ENCODE peak calls at places on chromosomes 2 and 18, in nine cellular contexts. One of them, this sample, is unnamed.

GRCh38 chr2:127053731-127054603 is 53.0 kb downstream of the BIN1 start:
- DNase-seq in amniotic stem cell: no peak
- DNase-seq in BJ: no peak
- DNase-seq in RKO: no peak
- DNase-seq in bronchial epithelial cell: no peak
- DNase-seq in GM12865: no peak
- DNase-seq in AG10803: no peak
- DNase-seq in NCI-H2081: no peak
- DNase-seq in activated CD8-positive, alpha-beta memory T cell treated with anti-CD3 and anti-CD28 coated beads for 24 hours: no peak
- DNase-seq in this sample: no peak

GRCh38 chr2:82169379-82169778 is 1864.8 kb upstream of the LRRTM1 start:
- DNase-seq in activated CD8-positive, alpha-beta memory T cell treated with anti-CD3 and anti-CD28 coated beads for 24 hours: no peak
- DNase-seq in AG10803: no peak
- DNase-seq in RKO: no peak
- DNase-seq in NCI-H2081: no peak
- DNase-seq in GM12865: no peak
- DNase-seq in BJ: no peak
- DNase-seq in bronchial epithelial cell: no peak
- DNase-seq in amniotic stem cell: no peak
- DNase-seq in this sample: no peak

GRCh38 chr18:47248610-47249343 is 2.7 kb downstream of the SKOR2 start:
- DNase-seq in RKO: no peak
- DNase-seq in AG10803: no peak
- DNase-seq in activated CD8-positive, alpha-beta memory T cell treated with anti-CD3 and anti-CD28 coated beads for 24 hours: no peak
- DNase-seq in BJ: no peak
- DNase-seq in bronchial epithelial cell: no peak
- DNase-seq in NCI-H2081: no peak
- DNase-seq in amniotic stem cell: no peak
- DNase-seq in GM12865: no peak
- DNase-seq in this sample: peak

GRCh38 chr18:524496-524895 is 24.0 kb upstream of the COLEC12 start:
- DNase-seq in AG10803: peak
- DNase-seq in amniotic stem cell: no peak
- DNase-seq in NCI-H2081: no peak
- DNase-seq in activated CD8-positive, alpha-beta memory T cell treated with anti-CD3 and anti-CD28 coated beads for 24 hours: no peak
- DNase-seq in RKO: no peak
- DNase-seq in BJ: peak
- DNase-seq in bronchial epithelial cell: no peak
- DNase-seq in GM12865: no peak
- DNase-seq in this sample: no peak

GRCh38 chr2:101776172-101777043 is 78.9 kb downstream of the MAP4K4 start:
- DNase-seq in RKO: no peak
- DNase-seq in amniotic stem cell: no peak
- DNase-seq in BJ: no peak
- DNase-seq in AG10803: no peak
- DNase-seq in bronchial epithelial cell: no peak
- DNase-seq in GM12865: no peak
- DNase-seq in NCI-H2081: peak
- DNase-seq in activated CD8-positive, alpha-beta memory T cell treated with anti-CD3 and anti-CD28 coated beads for 24 hours: no peak
- DNase-seq in this sample: no peak

GRCh38 chr2:196000551-196000950 is 68.1 kb downstream of the DNAH7 start:
- DNase-seq in amniotic stem cell: no peak
- DNase-seq in activated CD8-positive, alpha-beta memory T cell treated with anti-CD3 and anti-CD28 coated beads for 24 hours: no peak
- DNase-seq in AG10803: no peak
- DNase-seq in RKO: no peak
- DNase-seq in GM12865: no peak
- DNase-seq in bronchial epithelial cell: no peak
- DNase-seq in NCI-H2081: no peak
- DNase-seq in BJ: no peak
- DNase-seq in this sample: no peak

GRCh38 chr2:33900610-33901009 is 301.5 kb upstream of the FAM98A start:
- DNase-seq in bronchial epithelial cell: no peak
- DNase-seq in GM12865: no peak
- DNase-seq in NCI-H2081: no peak
- DNase-seq in BJ: no peak
- DNase-seq in RKO: no peak
- DNase-seq in amniotic stem cell: no peak
- DNase-seq in AG10803: no peak
- DNase-seq in activated CD8-positive, alpha-beta memory T cell treated with anti-CD3 and anti-CD28 coated beads for 24 hours: no peak
- DNase-seq in this sample: no peak

GRCh38 chr2:220894069-220894468 is 678.0 kb downstream of the EPHA4 start:
- DNase-seq in BJ: no peak
- DNase-seq in amniotic stem cell: peak
- DNase-seq in bronchial epithelial cell: peak
- DNase-seq in RKO: no peak
- DNase-seq in activated CD8-positive, alpha-beta memory T cell treated with anti-CD3 and anti-CD28 coated beads for 24 hours: no peak
- DNase-seq in AG10803: no peak
- DNase-seq in NCI-H2081: no peak
- DNase-seq in GM12865: no peak
- DNase-seq in this sample: no peak

GRCh38 chr2:148817210-148817708 is 57.8 kb upstream of the KIF5C start:
- DNase-seq in BJ: peak
- DNase-seq in GM12865: no peak
- DNase-seq in amniotic stem cell: no peak
- DNase-seq in activated CD8-positive, alpha-beta memory T cell treated with anti-CD3 and anti-CD28 coated beads for 24 hours: peak
- DNase-seq in AG10803: no peak
- DNase-seq in bronchial epithelial cell: no peak
- DNase-seq in NCI-H2081: no peak
- DNase-seq in RKO: no peak
- DNase-seq in this sample: no peak

GRCh38 chr2:198117397-198118041 is 313.1 kb downstream of the PLCL1 start:
- DNase-seq in AG10803: no peak
- DNase-seq in bronchial epithelial cell: no peak
- DNase-seq in NCI-H2081: no peak
- DNase-seq in BJ: no peak
- DNase-seq in activated CD8-positive, alpha-beta memory T cell treated with anti-CD3 and anti-CD28 coated beads for 24 hours: no peak
- DNase-seq in RKO: no peak
- DNase-seq in GM12865: no peak
- DNase-seq in amniotic stem cell: no peak
- DNase-seq in this sample: no peak